ENCODE peak calls at places on chromosome 9, in ten cellular contexts. S, C, B, N, D, W, I, X, V and M are unnamed samples.
A peak's percentile ranks its signal among the peaks of the same experiment; 100 is the strongest.

GRCh38 chr9:108056805-108057386 is 567.3 kb upstream of the KLF4 start:
- DNase-seq in B (no peak), N (peak; percentile 65), D (no peak), S (no peak), W (no peak), V (no peak), I (no peak), X (no peak), C (no peak), M (no peak)

GRCh38 chr9:22512495-22512894 is 65.9 kb downstream of the DMRTA1 start:
- DNase-seq in D (no peak), X (no peak), W (no peak), S (no peak), V (no peak), C (no peak), N (no peak), I (no peak), B (no peak), M (no peak)

GRCh38 chr9:69809304-69809863 is 11.2 kb upstream of the CFAP95 start:
- DNase-seq in D (no peak), S (no peak), X (no peak), W (peak; percentile 39), I (peak; percentile 26), C (peak; percentile 50), B (no peak), N (peak; percentile 57), V (no peak), M (no peak)

GRCh38 chr9:130167927-130168326 is 4.3 kb upstream of the NCS1 start:
- DNase-seq in C (no peak), I (no peak), D (no peak), W (no peak), X (peak; percentile 3), B (no peak), V (no peak), S (no peak), N (no peak), M (no peak)

GRCh38 chr9:132008184-132008781 is 71.4 kb downstream of the MED27 start:
- DNase-seq in W (no peak), V (no peak), I (no peak), N (no peak), S (no peak), D (no peak), C (no peak), X (no peak), B (no peak), M (no peak)

GRCh38 chr9:137444106-137444790 is 3.1 kb upstream of the ENTPD8 start:
- DNase-seq in D (no peak), V (no peak), B (no peak), W (no peak), C (no peak), I (no peak), N (no peak), X (no peak), S (no peak), M (no peak)

GRCh38 chr9:12426198-12426864 is 266.9 kb upstream of the TYRP1 start:
- DNase-seq in W (peak; percentile 38), V (no peak), X (peak; percentile 52), D (no peak), I (no peak), S (no peak), C (no peak), B (no peak), N (peak; percentile 51), M (no peak)

GRCh38 chr9:68751556-68751955 is 46.5 kb downstream of the PIP5K1B start:
- DNase-seq in W (no peak), N (no peak), S (no peak), I (no peak), D (no peak), X (no peak), B (no peak), C (no peak), V (no peak), M (no peak)

GRCh38 chr9:72576087-72576486 is 54.7 kb downstream of the TMC1 start:
- DNase-seq in N (no peak), X (no peak), C (no peak), D (no peak), B (no peak), W (no peak), I (no peak), V (no peak), S (no peak), M (no peak)

GRCh38 chr9:34046784-34047379 is 1.8 kb downstream of the UBAP2 start:
- DNase-seq in D (no peak), W (peak; percentile 4), X (peak; percentile 27), B (no peak), I (no peak), S (no peak), N (peak; percentile 30), V (no peak), C (no peak), M (no peak)

GRCh38 chr9:121498150-121498486 is 1.5 kb downstream of the GGTA1 start:
- DNase-seq in N (peak; percentile 81), B (peak; percentile 29), D (peak; percentile 57), C (peak; percentile 61), V (peak; percentile 63), W (peak; percentile 88), X (peak; percentile 85), S (peak; percentile 30), I (peak; percentile 12), M (peak; percentile 67)

GRCh38 chr9:125074976-125075375 is 68.4 kb downstream of the SCAI start:
- DNase-seq in C (no peak), W (no peak), B (no peak), V (no peak), D (no peak), S (no peak), N (peak; percentile 50), I (no peak), X (no peak), M (no peak)

GRCh38 chr9:38067892-38068615 is 973 bp downstream of the SHB start:
- DNase-seq in B (no peak), D (peak; percentile 35), C (peak; percentile 30), N (no peak), V (peak; percentile 49), I (peak; percentile 12), X (peak; percentile 42), S (peak; percentile 26), W (peak; percentile 62), M (no peak)

GRCh38 chr9:593809-594208 is 247.7 kb upstream of the DMRT1 start:
- DNase-seq in S (no peak), I (no peak), X (no peak), B (no peak), V (no peak), C (no peak), D (no peak), W (no peak), N (no peak), M (no peak)

GRCh38 chr9:591292-591691 is 250.2 kb upstream of the DMRT1 start:
- DNase-seq in S (no peak), B (no peak), V (no peak), W (no peak), X (no peak), C (no peak), D (peak; percentile 44), I (no peak), N (peak; percentile 14), M (no peak)

GRCh38 chr9:592225-592624 is 249.3 kb upstream of the DMRT1 start:
- DNase-seq in X (peak; percentile 23), D (no peak), W (peak; percentile 11), C (no peak), I (no peak), V (no peak), S (no peak), B (no peak), N (no peak), M (no peak)

GRCh38 chr9:589723-590122 is 251.8 kb upstream of the DMRT1 start:
- DNase-seq in W (no peak), S (peak; percentile 35), V (no peak), C (no peak), X (peak; percentile 19), I (no peak), D (no peak), B (no peak), N (peak; percentile 62), M (no peak)

GRCh38 chr9:592733-593132 is 248.8 kb upstream of the DMRT1 start:
- DNase-seq in C (no peak), X (no peak), B (no peak), N (no peak), V (no peak), S (no peak), D (no peak), W (no peak), I (no peak), M (no peak)
- TF ChIP-seq CTCF in C (no peak), X (no peak), B (no peak), N (no peak), V (no peak), S (no peak), D (no peak), W (no peak), I (no peak), M (no peak)

GRCh38 chr9:129028192-129028966 is at the start of gene SH3GLB2:
- DNase-seq in I (peak; percentile 96), D (peak; percentile 98), V (peak; percentile 98), C (peak; percentile 96), N (peak; percentile 97), B (peak; percentile 95), S (peak; percentile 97), X (peak; percentile 98), W (peak; percentile 95), M (peak; percentile 93)
- TF ChIP-seq CTCF in I (no peak), D (peak; percentile 87), V (peak; percentile 83), C (peak; percentile 52), N (peak; percentile 74), B (peak; percentile 87), S (peak; percentile 85), X (peak; percentile 86), W (peak; percentile 78), M (peak; percentile 51)

GRCh38 chr9:16640649-16641048 is 229.8 kb downstream of the BNC2 start:
- DNase-seq in V (no peak), D (no peak), S (no peak), N (peak; percentile 39), B (no peak), W (peak; percentile 45), C (peak; percentile 15), X (no peak), I (no peak), M (no peak)
- TF ChIP-seq CTCF in V (no peak), D (no peak), S (no peak), N (peak; percentile 37), B (peak; percentile 6), W (peak; percentile 49), C (no peak), X (peak; percentile 15), I (no peak), M (no peak)

DNA sequence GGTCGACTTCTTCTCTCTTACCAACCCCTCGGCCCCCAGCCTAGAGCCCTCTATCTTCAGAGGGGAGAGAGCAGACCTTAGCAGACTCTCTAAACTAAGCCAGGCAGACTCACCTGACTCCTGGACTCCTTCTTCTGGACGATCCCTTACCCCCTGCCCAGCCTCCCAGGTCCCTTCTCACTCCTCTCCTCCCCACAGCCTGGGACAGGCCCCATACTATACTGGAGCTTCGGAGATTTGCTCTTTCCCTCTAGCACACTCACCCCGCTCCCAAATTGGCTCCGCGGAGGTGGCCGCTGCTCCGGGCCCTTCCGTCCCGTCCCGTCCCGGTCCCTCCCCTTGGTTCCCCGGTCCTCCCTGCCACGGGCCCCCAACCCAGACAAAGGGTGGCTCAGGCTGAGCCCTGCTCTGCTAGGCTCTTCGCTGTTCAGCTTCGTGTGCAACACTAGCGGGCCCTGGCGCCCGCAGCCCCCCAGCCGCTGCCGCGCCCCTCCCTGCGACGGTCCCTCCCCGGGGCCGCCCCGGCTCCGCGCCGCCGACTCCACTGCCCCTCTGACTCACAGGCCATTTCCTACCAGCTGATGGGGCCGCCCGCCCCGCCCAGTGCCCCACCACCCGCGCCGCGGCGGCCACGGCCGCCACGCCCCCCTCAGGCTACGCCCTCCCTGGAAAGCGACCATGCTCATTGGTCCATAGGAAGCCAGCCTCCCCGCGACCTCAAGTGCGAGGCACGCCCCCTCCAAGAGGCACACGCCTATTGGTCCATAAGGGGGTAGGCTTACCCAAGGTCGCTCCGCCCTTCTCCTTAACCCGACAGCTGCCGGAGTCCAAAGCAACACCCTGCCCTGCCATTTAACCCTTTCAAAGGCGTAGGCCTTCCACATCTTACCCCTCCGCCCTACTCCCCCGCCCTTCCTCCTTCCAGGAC is 4.4 kb downstream of the ATOSB start:
- DNase-seq in B (peak; percentile 97), X (peak; percentile 99), V (peak; percentile 97), S (peak; percentile 98), N (peak; percentile 99), D (peak; percentile 98), C (peak; percentile 99), I (peak; percentile 97), W (peak; percentile 100), M (peak; percentile 92)
- TF ChIP-seq CTCF in B (no peak), X (no peak), V (no peak), S (peak; percentile 3), N (no peak), D (no peak), C (no peak), I (no peak), W (no peak), M (no peak)